ENCODE peak calls at places on chromosomes 13 and 19, in ten cellular contexts. O is suprapubic skin, M is Panc1, H is endodermal cell, W is fibroblast of lung, Q is mammary epithelial cell, Y is right atrium auricular region, F is heart left ventricle, N is pancreas, C is psoas muscle. R is an unnamed sample. For H3K4me1 and H3K9me3, the result is how much of the 10 kb centered on the place peaks cover.

GRCh38 chr19:43667524-43668405 is 2.2 kb downstream of the PLAUR start:
- DNase-seq in C (peak), H (no peak), W (no peak), Y (no peak), N (peak), F (peak), O (peak), M (no peak), Q (no peak), R (no peak)

GRCh38 chr13:112876305-112877000 is 92.6 kb upstream of the MCF2L start:
- DNase-seq in C (no peak), F (peak), N (no peak), Q (no peak), O (peak), W (no peak), M (no peak), Y (no peak), H (peak), R (no peak)

GRCh38 chr19:48333467-48334384 is 8.4 kb downstream of the EMP3 start:
- DNase-seq in Y (peak), F (peak), N (peak), C (peak), H (peak), W (peak), O (peak), M (no peak), Q (peak), R (peak)

GRCh38 chr19:31351212-31352193 is 2.3 kb upstream of the TSHZ3 start:
- DNase-seq in M (no peak), C (peak), Q (peak), N (peak), H (peak), W (peak), F (peak), Y (no peak), O (no peak), R (no peak)

GRCh38 chr19:3095375-3096191 is 1.4 kb downstream of the GNA11 start:
- DNase-seq in Y (no peak), M (no peak), C (no peak), O (peak), Q (peak), N (no peak), W (no peak), F (no peak), H (peak), R (peak)

GRCh38 chr13:23673354-23673753 is 103.1 kb downstream of the TNFRSF19 start:
- DNase-seq in Y (no peak), N (no peak), Q (peak), M (no peak), O (no peak), H (no peak), W (peak), C (no peak), F (no peak), R (no peak)

GRCh38 chr19:48806818-48807589 is 3.8 kb downstream of the BCAT2 start:
- DNase-seq in Y (no peak), H (peak), F (no peak), N (no peak), C (no peak), O (no peak), W (peak), M (no peak), Q (no peak), R (no peak)

GRCh38 chr13:21074601-21075302 is 13.4 kb upstream of the LATS2 start:
- DNase-seq in N (no peak), H (no peak), M (no peak), O (no peak), Y (peak), Q (no peak), W (peak), C (no peak), F (peak), R (no peak)

GRCh38 chr13:29428310-29428991 is 167.0 kb downstream of the SLC7A1 start:
- DNase-seq in C (no peak), N (no peak), W (no peak), M (no peak), H (peak), Q (peak), F (peak), O (no peak), Y (no peak), R (no peak)

GRCh38 chr19:10111405-10111811 is at the start of gene P2RY11:
- DNase-seq in Q (no peak), H (no peak), M (no peak), Y (no peak), C (no peak), O (no peak), F (no peak), N (no peak), W (no peak), R (no peak)

GRCh38 chr19:37969695-37970094 is 62.7 kb downstream of the SIPA1L3 start:
- DNase-seq in C (no peak), F (no peak), M (no peak), W (no peak), N (no peak), O (peak), H (no peak), Q (no peak), Y (no peak), R (no peak)

GRCh38 chr19:4606921-4607678 is 32.2 kb upstream of the TNFAIP8L1 start:
- DNase-seq in C (peak), N (peak), M (no peak), Q (no peak), O (no peak), Y (no peak), W (peak), F (peak), H (peak), R (no peak)

GRCh38 chr19:45473366-45474190 is 5.8 kb downstream of the FOSB start:
- DNase-seq in N (no peak), W (no peak), M (no peak), C (no peak), Q (no peak), Y (no peak), O (peak), H (no peak), F (no peak), R (peak)

GRCh38 chr19:45952341-45952690 is 21.3 kb downstream of the NOVA2 start:
- DNase-seq in Y (no peak), W (no peak), C (no peak), M (no peak), F (no peak), H (no peak), O (no peak), N (no peak), Q (no peak), R (no peak)

GRCh38 chr13:27405521-27406134 is 18.8 kb upstream of the GTF3A start:
- DNase-seq in H (no peak), C (no peak), M (no peak), N (no peak), O (no peak), Y (no peak), W (no peak), F (no peak), Q (no peak), R (no peak)

GRCh38 chr13:62320731-62321130 is 905.1 kb upstream of the PCDH20 start:
- DNase-seq in Y (no peak), Q (no peak), F (no peak), C (no peak), W (no peak), O (no peak), N (no peak), M (no peak), H (no peak), R (no peak)

GRCh38 chr13:114015608-114016295 is 41.9 kb upstream of the C13orf46 start:
- DNase-seq in Q (peak), O (peak), F (peak), H (no peak), Y (no peak), W (peak), C (peak), M (no peak), N (no peak), R (no peak)

GRCh38 chr13:36919206-36919832 is 719 bp downstream of the SMAD9 start:
- DNase-seq in O (no peak), W (peak), Y (peak), N (peak), M (no peak), F (peak), Q (peak), C (peak), H (peak), R (no peak)

GRCh38 chr19:51462681-51463080 is 4.4 kb upstream of the SIGLEC8 start:
- DNase-seq in C (no peak), W (no peak), Y (no peak), N (no peak), Q (no peak), H (no peak), F (no peak), M (no peak), O (no peak), R (no peak)

GRCh38 chr13:43266953-43267615 is 243.7 kb downstream of the DNAJC15 start:
- DNase-seq in F (no peak), M (no peak), Q (no peak), Y (no peak), O (no peak), W (no peak), N (no peak), C (no peak), H (no peak), R (no peak)

GRCh38 chr19:49479975-49480628 is 6.1 kb downstream of the FLT3LG start:
- DNase-seq in W (no peak), C (no peak), M (no peak), Y (no peak), O (no peak), F (no peak), N (no peak), H (no peak), Q (no peak), R (no peak)

GRCh38 chr13:20964904-20965303 is 62.4 kb upstream of the XPO4 start:
- DNase-seq in O (no peak), N (no peak), Y (no peak), F (no peak), C (no peak), H (no peak), Q (no peak), M (no peak), W (no peak), R (no peak)

GRCh38 chr19:3642296-3642695 is 15.7 kb upstream of the CACTIN start:
- DNase-seq in H (no peak), C (no peak), Y (no peak), M (no peak), Q (no peak), W (no peak), F (no peak), O (no peak), N (no peak), R (no peak)

GRCh38 chr13:83798731-83799130 is 83.5 kb downstream of the SLITRK1 start:
- DNase-seq in O (no peak), H (no peak), C (no peak), W (peak), F (no peak), M (no peak), Y (no peak), Q (peak), N (no peak), R (no peak)

GRCh38 chr19:28486934-28487333 is 726.0 kb downstream of the UQCRFS1 start:
- DNase-seq in Y (no peak), W (no peak), M (no peak), Q (no peak), F (no peak), C (no peak), O (no peak), N (no peak), H (no peak), R (no peak)
- H3K4me1 ChIP-seq in Y (under half), W (under half), M (under half), Q (under half), F (under half), C (under half), O (under half), N (under half), H (under half), R (under half)

GRCh38 chr19:23346696-23347095 is 48.6 kb downstream of the ZNF91 start:
- DNase-seq in M (no peak), Q (no peak), W (no peak), Y (no peak), C (no peak), N (no peak), F (no peak), O (no peak), H (no peak), R (no peak)

GRCh38 chr19:23351806-23352205 is 43.5 kb downstream of the ZNF91 start:
- DNase-seq in Y (no peak), H (no peak), C (no peak), N (no peak), M (no peak), F (no peak), W (no peak), Q (no peak), O (no peak), R (no peak)

GRCh38 chr19:23343434-23344010 is 51.7 kb downstream of the ZNF91 start:
- DNase-seq in N (no peak), Y (no peak), O (no peak), M (no peak), C (no peak), H (no peak), F (no peak), W (no peak), Q (peak), R (no peak)

DNA sequence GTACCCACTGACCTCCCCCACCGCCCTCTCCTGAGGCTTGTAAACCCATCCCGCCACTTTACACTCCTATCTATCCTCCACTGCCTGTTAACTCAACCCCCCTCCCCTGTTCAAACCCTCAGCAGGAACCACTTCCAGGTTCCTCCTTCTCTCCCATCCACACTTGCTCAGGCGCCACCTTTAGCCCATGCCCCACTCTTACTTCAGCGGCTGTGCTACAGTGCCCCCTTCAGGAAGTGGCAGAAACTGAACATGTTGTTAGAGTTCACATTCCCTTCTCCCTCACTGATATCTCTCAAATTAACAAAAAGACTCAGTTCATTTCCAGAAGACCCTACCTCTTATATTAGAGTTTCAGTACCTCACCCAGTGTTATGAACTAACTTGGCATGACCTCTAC is 49.4 kb downstream of the ZNF91 start:
- DNase-seq in Y (no peak), Q (no peak), W (no peak), H (peak), O (no peak), M (no peak), F (no peak), C (no peak), N (no peak), R (no peak)
- H3K9me3 ChIP-seq in Y (under half), Q (half or more), W (under half), H (half or more), O (half or more), M (under half), F (under half), C (half or more), N (under half), R (half or more)

DNA sequence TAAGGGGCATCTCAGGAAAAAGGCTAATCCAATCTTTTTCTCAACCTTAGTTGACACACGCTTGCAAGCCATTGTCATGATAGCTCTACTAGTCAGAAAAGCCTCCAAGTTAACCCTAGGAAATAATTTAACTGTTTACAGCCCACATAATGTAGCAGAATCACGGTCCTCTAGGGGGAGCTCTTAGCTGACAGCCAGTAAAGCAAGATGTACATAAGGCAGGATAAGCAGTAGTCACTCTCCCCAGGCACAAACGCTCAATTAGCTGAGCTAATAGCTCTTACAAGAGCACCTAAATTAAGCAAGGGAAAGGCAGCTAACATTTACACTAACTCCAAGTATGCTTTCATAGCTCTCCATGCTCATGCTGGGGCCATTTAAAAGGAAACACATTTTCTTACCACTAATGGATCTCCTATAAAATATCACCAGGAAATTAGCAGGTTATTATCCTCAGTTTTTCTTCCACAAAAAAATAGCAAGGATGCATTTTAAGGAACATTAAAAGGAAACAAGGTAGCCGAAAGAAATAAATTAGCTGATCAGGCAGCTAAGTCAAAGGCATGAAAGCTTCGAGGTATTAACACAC is 33.7 kb upstream of the ZSCAN5A start:
- DNase-seq in Q (peak), C (no peak), Y (no peak), W (peak), O (no peak), H (peak), F (no peak), N (no peak), M (no peak), R (no peak)
- TF ChIP-seq CTCF in Q (peak), C (no peak), Y (peak), W (peak), O (no peak), H (peak), F (peak), N (no peak), M (peak), R (no peak)

GRCh38 chr19:12794936-12795335 is 3.6 kb downstream of the JUNB start:
- DNase-seq in M (no peak), Q (no peak), N (no peak), F (no peak), H (no peak), O (no peak), C (peak), W (no peak), Y (no peak), R (no peak)

GRCh38 chr19:12792853-12793289 is 1.6 kb downstream of the JUNB start:
- DNase-seq in Y (no peak), M (no peak), F (no peak), C (peak), N (no peak), H (no peak), W (no peak), O (no peak), Q (no peak), R (no peak)

GRCh38 chr19:12794196-12794921 is 3.1 kb downstream of the JUNB start:
- DNase-seq in M (no peak), F (no peak), W (peak), Y (no peak), N (no peak), H (no peak), O (peak), C (no peak), Q (no peak), R (no peak)

GRCh38 chr19:12792048-12792852 is 964 bp downstream of the JUNB start:
- DNase-seq in Q (peak), W (peak), M (no peak), F (peak), C (peak), O (peak), N (peak), Y (no peak), H (peak), R (peak)

DNA sequence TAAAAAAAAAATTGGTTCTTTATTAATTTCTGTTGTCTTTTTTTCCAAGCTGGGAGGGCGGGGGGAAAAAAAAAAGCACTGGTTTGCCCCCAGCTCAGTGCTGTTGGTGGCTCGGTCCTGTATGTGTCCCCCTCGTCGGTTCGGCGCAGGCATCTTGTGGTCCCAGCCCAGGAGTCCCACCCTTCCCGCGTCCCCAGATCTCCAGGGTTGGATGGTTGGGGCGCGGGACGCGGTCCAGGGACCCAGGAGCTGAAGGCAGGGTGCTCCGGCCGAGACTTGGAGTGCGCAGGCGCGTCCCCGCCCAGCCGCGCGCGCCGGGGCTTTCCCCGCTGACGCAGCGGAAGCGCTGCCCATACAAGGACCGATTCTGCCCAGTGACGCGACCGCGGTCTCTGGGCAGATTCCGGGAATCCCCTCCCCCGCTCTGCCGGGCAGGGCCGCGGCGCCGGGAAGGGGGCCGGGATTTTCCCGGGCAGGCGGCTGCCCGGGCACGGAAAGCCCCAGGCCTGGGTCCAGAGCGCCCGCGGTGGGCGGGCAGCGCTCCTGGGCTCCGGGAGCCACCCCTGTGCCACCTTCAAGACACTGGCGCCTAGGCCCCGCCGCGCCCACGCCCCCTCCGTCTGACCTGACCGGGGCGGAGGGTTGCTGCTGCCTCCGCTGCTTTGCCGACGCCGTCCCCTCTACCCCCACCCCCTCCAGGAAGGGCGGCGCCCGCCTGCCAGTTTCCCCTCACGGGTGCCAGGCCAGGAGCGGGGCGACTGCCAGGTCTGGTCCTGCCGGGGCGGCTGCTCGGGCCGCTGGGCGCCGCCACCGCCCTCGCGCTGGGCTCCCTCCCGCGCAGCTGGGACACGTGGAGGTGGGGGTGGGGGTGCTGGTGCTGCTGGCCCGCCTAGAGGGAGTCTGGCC is 2.3 kb downstream of the JUNB start:
- DNase-seq in F (peak), N (peak), O (peak), H (peak), M (no peak), W (peak), C (peak), Y (peak), Q (peak), R (peak)
- H3K4me1 ChIP-seq in F (under half), N (under half), O (half or more), H (under half), M (under half), W (under half), C (under half), Y (under half), Q (under half), R (under half)

DNA sequence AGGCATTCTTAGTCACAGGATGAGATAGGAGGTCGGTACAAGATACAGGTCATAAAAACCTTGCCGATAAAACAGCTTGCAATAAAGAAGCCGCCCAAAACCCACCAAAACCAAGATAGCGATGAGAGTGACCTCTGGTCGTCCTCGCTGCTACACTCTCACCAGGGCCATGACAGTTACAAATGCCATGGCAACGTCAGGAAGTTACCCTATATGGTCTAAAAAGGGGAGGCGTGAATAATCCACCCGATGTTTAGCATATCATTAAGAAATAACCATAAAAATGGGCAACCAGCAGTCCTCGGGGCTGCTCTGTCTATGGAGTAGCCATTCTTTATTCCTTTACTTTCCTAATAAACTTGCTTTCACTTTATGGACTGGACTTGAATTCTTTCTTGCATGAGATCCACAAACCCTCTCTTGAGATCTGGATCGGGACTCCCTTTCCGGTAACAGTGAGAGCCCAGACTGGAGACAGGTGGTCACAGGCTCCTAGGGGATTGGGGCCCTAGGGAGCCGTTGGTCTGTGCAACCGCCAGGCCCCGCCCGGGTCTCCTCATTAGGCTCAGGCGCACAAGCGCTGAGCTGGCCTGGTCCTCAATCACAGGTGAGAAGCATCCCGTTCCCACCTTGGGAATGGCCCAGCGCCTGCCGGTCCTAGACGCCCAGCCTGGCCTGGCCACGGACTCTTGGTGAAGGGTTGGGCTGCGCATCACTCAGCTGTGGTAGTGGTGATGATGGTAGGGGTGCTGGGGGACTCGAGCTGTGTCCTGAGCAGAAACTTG is 10.9 kb upstream of the ZNF544 start:
- DNase-seq in F (no peak), Q (no peak), C (no peak), Y (no peak), N (no peak), H (no peak), O (no peak), W (no peak), M (no peak), R (no peak)
- H3K9me3 ChIP-seq in F (under half), Q (half or more), C (half or more), Y (under half), N (under half), H (under half), O (half or more), W (under half), M (under half), R (half or more)

DNA sequence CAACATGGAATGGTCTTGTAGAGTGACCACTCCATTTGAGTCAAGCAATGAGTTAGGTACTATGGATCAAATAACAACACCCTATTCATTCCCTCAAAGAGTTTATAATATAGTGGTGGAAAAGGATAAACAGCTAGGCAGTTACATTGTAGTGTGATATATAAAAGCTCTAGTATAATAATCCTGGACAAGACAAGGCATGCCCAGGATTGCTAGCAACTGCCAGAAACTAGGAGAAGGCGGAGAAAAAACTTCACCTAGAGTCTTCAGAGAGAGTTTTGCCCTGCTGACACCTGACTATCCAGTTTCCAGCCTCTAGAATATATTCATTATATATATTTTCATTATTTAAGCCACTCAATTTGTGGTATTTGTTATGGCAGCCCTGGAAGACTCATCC is 530.6 kb downstream of the KLF12 start:
- DNase-seq in Y (no peak), M (no peak), N (no peak), C (no peak), Q (peak), O (no peak), W (no peak), H (no peak), F (no peak), R (no peak)
- TF ChIP-seq CTCF in Y (no peak), M (no peak), N (no peak), C (no peak), Q (no peak), O (no peak), W (no peak), H (no peak), F (no peak), R (no peak)